ENCODE peak calls at places on chromosome 17, in four cellular contexts. E is Peyer's patch, W is fibroblast of pulmonary artery, S is breast epithelium. O is an unnamed sample.

GRCh38 chr17:50931003-50931878 is 65.1 kb upstream of the TOB1 start:
- DNase-seq in W (peak), S (no peak), E (peak), O (peak)

GRCh38 chr17:15213381-15214087 is 51.6 kb downstream of the PMP22 start:
- DNase-seq in E (no peak), W (peak), S (no peak), O (peak)

GRCh38 chr17:48102700-48103378 is 1.6 kb upstream of the CBX1 start:
- DNase-seq in E (no peak), S (no peak), W (no peak), O (no peak)

GRCh38 chr17:82820278-82821251 is 19.3 kb downstream of the ZNF750 start:
- DNase-seq in W (no peak), S (no peak), E (no peak), O (no peak)

GRCh38 chr17:13374203-13375143 is 227.3 kb downstream of the HS3ST3A1 start:
- DNase-seq in E (no peak), W (no peak), S (no peak), O (no peak)

GRCh38 chr17:81502471-81503017 is 10.1 kb downstream of the ACTG1 start:
- DNase-seq in S (no peak), E (no peak), W (no peak), O (no peak)

GRCh38 chr17:81027591-81028505 is 7.1 kb upstream of the BAIAP2 start:
- DNase-seq in E (no peak), S (no peak), W (no peak), O (no peak)

GRCh38 chr17:73909156-73909555 is 264.9 kb upstream of the SDK2 start:
- DNase-seq in E (no peak), S (no peak), W (no peak), O (no peak)

GRCh38 chr17:68299817-68300216 is 8.5 kb downstream of the ARSG start:
- DNase-seq in W (no peak), S (no peak), E (no peak), O (no peak)

GRCh38 chr17:57440522-57441269 is 184.4 kb downstream of the MSI2 start:
- DNase-seq in E (peak), S (no peak), W (peak), O (no peak)

GRCh38 chr17:81030726-81031570 is 4.0 kb upstream of the BAIAP2 start:
- DNase-seq in W (peak), E (no peak), S (no peak), O (no peak)

GRCh38 chr17:74147966-74148365 is 55.5 kb upstream of the RPL38 start:
- DNase-seq in S (no peak), W (no peak), E (no peak), O (no peak)

GRCh38 chr17:30793282-30793977 is 31.1 kb downstream of the CRLF3 start:
- DNase-seq in E (no peak), W (no peak), S (no peak), O (no peak)

GRCh38 chr17:66459811-66460270 is 157.4 kb downstream of the PRKCA start:
- DNase-seq in E (no peak), S (no peak), W (peak), O (peak)

GRCh38 chr17:29177541-29177870 is 2.7 kb downstream of the MYO18A start:
- DNase-seq in E (no peak), W (no peak), S (no peak), O (no peak)

GRCh38 chr17:65727832-65728231 is 166.4 kb upstream of the AXIN2 start:
- DNase-seq in W (no peak), E (no peak), S (no peak), O (no peak)

GRCh38 chr17:45355087-45355486 is 38.3 kb upstream of the MAP3K14 start:
- DNase-seq in S (peak), W (no peak), E (no peak), O (no peak)

GRCh38 chr17:44995602-44996001 is 27.5 kb upstream of the C1QL1 start:
- DNase-seq in E (no peak), W (no peak), S (no peak), O (no peak)

GRCh38 chr17:56653877-56654276 is 60.4 kb downstream of the NOG start:
- DNase-seq in E (peak), W (peak), S (no peak), O (no peak)

GRCh38 chr17:1498869-1499268 is 6.4 kb upstream of the MYO1C start:
- DNase-seq in S (no peak), E (no peak), W (peak), O (peak)

GRCh38 chr17:40615295-40615988 is 32.2 kb downstream of the SMARCE1 start:
- DNase-seq in W (peak), E (peak), S (peak), O (no peak)

GRCh38 chr17:81003711-81004335 is 12.2 kb downstream of the CHMP6 start:
- DNase-seq in E (no peak), W (no peak), S (no peak), O (no peak)

GRCh38 chr17:32519769-32520701 is 33.2 kb downstream of the CDK5R1 start:
- DNase-seq in E (peak), W (no peak), S (no peak), O (no peak)

GRCh38 chr17:76176701-76177574 is 35.9 kb upstream of the FOXJ1 start:
- DNase-seq in E (no peak), W (no peak), S (no peak), O (no peak)

GRCh38 chr17:29162909-29163341 is 17.3 kb downstream of the MYO18A start:
- DNase-seq in S (no peak), E (no peak), W (no peak), O (no peak)

GRCh38 chr17:80322864-80323263 is 62.2 kb downstream of the RNF213 start:
- DNase-seq in W (no peak), S (no peak), E (no peak), O (no peak)

GRCh38 chr17:67364847-67365761 is 1.3 kb downstream of the PSMD12 start:
- DNase-seq in W (no peak), S (no peak), E (no peak), O (no peak)

GRCh38 chr17:61619953-61620352 is 28.9 kb upstream of the NACA2 start:
- DNase-seq in E (no peak), W (no peak), S (no peak), O (no peak)

GRCh38 chr17:38914741-38915638 is 10.4 kb upstream of the LASP1NB start:
- DNase-seq in S (peak), E (peak), W (no peak), O (no peak)

GRCh38 chr17:43998552-43998951 is 5.9 kb upstream of the NAGS start:
- DNase-seq in S (no peak), W (peak), E (no peak), O (peak)

DNA sequence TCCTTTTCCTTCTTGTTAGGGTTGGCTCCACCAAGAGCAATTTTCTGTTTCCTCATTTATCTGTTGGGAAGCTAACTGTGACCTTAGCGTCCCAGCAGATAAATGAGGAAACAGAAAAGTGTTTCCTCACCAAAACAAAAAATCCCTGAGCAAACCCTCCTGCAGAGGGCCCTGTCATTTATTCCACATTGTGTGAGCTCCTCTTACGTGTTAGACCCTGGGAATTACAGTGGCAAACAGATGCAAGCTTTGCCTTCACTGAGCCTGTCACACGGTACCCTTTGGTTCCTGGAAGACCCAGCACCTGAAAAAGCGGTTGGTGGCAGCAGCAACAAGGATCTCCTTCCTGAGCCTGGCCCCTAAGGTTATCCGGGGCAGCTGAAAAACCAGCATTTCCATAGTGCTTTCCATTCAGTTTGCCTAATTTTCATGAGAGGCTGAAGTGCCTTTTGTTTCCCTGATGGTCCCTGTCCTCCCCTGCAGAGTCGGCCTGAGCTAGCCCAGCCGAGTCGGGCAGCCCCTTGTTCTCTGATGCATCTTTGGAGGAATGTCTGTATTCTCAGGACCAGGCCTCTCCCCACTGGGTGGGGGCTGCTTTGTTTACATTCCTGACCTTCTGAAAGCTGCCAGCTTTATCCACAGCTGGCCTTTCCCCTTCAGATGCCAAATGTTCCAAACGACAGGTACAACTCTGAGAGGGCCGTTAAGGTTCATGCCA is 34.7 kb downstream of the YPEL2 start:
- DNase-seq in E (no peak), W (no peak), S (no peak), O (no peak)
- H3K4me3 ChIP-seq in E (no peak), W (no peak), S (no peak), O (no peak)

GRCh38 chr17:8256291-8256690 is 7.2 kb downstream of the PFAS start:
- DNase-seq in E (no peak), W (no peak), S (no peak), O (no peak)

GRCh38 chr17:8254881-8255280 is 5.8 kb downstream of the PFAS start:
- DNase-seq in E (no peak), S (no peak), W (no peak), O (no peak)

GRCh38 chr17:8256691-8257090 is 7.6 kb downstream of the PFAS start:
- DNase-seq in E (no peak), W (no peak), S (no peak), O (no peak)

GRCh38 chr17:8253801-8254200 is 4.7 kb downstream of the PFAS start:
- DNase-seq in S (no peak), W (peak), E (no peak), O (no peak)

DNA sequence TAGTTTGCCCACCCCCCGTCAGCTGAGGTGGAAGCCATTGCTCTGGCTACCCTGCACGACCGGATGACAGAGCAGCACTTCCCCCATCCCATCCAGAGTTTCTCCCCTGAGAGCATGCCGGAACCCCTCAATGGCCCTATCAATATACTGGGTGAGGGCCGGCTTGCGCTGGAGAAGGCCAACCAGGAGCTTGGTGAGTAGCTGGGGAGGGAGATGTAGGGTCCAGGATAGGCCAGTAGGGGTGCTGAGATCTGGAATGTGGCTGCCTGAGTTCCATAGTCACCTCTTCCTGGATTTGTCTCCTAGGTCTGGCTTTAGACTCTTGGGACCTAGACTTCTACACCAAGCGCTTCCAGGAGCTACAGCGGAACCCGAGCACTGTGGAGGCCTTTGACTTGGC is 6.4 kb downstream of the PFAS start:
- DNase-seq in S (no peak), W (no peak), E (no peak), O (no peak)
- TF ChIP-seq CTCF in S (no peak), W (peak), E (no peak), O (peak)

GRCh38 chr17:20009052-20009301 is 182 bp upstream of the SPECC1 start:
- DNase-seq in W (no peak), E (no peak), S (no peak), O (no peak)

GRCh38 chr17:20008242-20009051 is 712 bp upstream of the SPECC1 start:
- DNase-seq in W (peak), E (peak), S (no peak), O (no peak)

GRCh38 chr17:20010886-20011402 is 1.8 kb downstream of the SPECC1 start:
- DNase-seq in S (no peak), E (no peak), W (no peak), O (no peak)

GRCh38 chr17:20010099-20010863 is 1.1 kb downstream of the SPECC1 start:
- DNase-seq in W (peak), E (no peak), S (no peak), O (peak)

DNA sequence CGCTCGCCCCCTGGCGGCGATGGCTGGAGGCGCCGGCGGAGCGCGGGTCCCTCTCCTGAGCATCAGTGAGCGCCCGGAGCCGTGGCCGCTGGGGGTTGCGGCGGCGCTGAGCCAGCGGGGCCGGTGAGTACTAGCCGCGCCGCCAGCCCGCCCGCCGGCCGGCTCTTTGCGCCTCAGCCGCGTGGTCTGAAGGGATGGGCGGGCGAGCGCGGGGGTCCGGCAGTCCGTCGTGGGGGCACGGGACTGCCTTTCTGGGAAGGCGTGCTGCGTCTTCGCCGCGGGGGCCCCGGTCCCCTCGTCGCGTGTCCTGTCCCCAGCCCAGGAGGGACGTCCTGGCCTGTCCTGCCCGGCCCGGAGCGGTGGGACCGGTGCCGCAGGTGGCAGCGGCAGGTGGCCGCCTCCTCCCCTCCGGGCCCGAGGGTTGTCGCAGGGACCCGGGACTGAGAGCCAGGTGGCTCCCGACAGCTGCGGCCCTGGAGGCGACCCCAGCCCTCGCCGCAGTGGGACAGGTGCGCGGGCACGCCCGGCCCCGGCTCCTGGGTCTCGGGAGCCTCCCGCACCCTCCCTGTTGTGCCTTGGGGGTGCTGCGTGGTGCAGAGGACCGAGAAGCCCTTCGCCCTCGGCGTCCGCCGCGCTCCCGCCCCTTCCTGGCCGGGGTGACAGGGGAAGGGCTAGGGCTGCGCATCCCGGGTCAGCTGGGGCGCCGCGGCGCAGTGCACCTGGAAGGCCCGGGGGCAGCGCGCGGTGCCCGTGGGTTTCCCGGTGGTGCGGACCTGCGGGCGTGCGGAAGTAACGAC is at the start of gene SPECC1:
- DNase-seq in W (peak), E (peak), S (peak), O (no peak)
- H3K4me3 ChIP-seq in W (peak), E (peak), S (peak), O (peak)

GRCh38 chr17:7589204-7589868 is 558 bp downstream of the SOX15 start:
- DNase-seq in W (peak), S (peak), E (peak), O (peak)

GRCh38 chr17:7587420-7587786 is 2.5 kb downstream of the SOX15 start:
- DNase-seq in W (peak), E (no peak), S (no peak), O (peak)

GRCh38 chr17:7587831-7588230 is 2.1 kb downstream of the SOX15 start:
- DNase-seq in W (no peak), S (no peak), E (no peak), O (no peak)

GRCh38 chr17:7588553-7589203 is 1.2 kb downstream of the SOX15 start:
- DNase-seq in E (no peak), W (no peak), S (no peak), O (no peak)

DNA sequence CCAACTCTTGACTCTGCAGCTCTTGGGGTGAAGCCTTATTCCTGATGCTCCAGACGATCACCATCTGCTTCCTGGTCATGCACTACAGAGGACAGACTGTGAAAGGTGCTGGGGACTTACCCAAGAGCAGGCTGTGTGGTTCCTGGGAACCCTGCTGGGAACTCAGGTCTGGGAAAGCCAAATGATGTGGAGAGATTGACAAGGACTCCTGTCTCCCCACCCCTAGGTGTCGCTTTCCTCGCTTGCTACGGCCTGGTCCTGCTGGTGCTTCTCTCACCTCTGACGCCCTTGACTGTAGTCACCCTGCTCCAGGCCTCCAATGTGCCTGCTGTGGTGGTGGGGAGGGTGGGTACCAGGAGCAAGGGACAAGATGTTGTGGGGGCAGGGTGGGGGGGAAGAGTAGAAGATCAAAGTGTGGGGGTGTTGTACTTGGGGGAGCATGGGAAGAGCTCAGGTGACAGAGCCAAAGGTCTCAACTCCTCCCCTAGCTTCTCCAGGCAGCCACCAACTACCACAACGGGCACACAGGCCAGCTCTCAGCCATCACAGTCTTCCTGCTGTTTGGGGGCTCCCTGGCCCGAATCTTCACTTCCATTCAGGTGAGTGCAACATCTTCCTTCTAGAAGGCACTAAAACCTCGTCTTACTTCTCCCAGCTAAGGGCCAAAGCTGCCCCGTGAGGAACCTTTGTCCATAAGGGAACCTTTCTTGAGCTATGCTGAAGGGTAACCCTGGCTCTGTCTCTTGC is 3.0 kb downstream of the SOX15 start:
- DNase-seq in W (no peak), S (no peak), E (no peak), O (no peak)
- TF ChIP-seq CTCF in W (peak), S (no peak), E (peak), O (peak)

GRCh38 chr17:27354491-27355081 is 60.7 kb downstream of the WSB1 start:
- DNase-seq in W (no peak), S (no peak), E (no peak), O (no peak)
- H3K4me3 ChIP-seq in W (no peak), S (peak), E (peak), O (no peak)

GRCh38 chr17:78840780-78841611 is at the start of gene USP36:
- DNase-seq in W (peak), S (peak), E (peak), O (peak)
- TF ChIP-seq CTCF in W (no peak), S (peak), E (no peak), O (no peak)

O was measured in AG09309.